ENCODE peak calls at places on chromosome 4, in five cellular contexts. X is fibroblast of lung, H is HCT116, S is thoracic aorta, Z is fibroblast of pulmonary artery. F is an unnamed sample.

GRCh38 chr4:104436542-104436941 is 58.2 kb downstream of the CXXC4 start:
- DNase-seq in X (no peak), Z (no peak), H (no peak), S (no peak), F (no peak)

GRCh38 chr4:107945809-107946208 is 14.5 kb downstream of the CYP2U1 start:
- DNase-seq in H (no peak), X (no peak), S (no peak), Z (no peak), F (no peak)

GRCh38 chr4:94758141-94758699 is 465 bp downstream of the BMPR1B start:
- DNase-seq in H (no peak), Z (no peak), X (no peak), S (no peak), F (no peak)

GRCh38 chr4:61336911-61337310 is 136.8 kb downstream of the ADGRL3 start:
- DNase-seq in Z (no peak), S (no peak), H (no peak), X (no peak), F (no peak)

GRCh38 chr4:138311771-138312535 is 69.8 kb upstream of the SLC7A11 start:
- DNase-seq in Z (peak; percentile 31), X (no peak), H (no peak), S (no peak), F (no peak)

GRCh38 chr4:40514409-40515025 is 115.1 kb downstream of the RBM47 start:
- DNase-seq in Z (no peak), X (no peak), H (no peak), S (no peak), F (peak; percentile 50)

GRCh38 chr4:117134386-117134785 is 49.0 kb upstream of the TRAM1L1 start:
- DNase-seq in X (peak; percentile 82), H (peak; percentile 67), S (no peak), Z (peak; percentile 48), F (peak; percentile 88)

GRCh38 chr4:157265281-157265680 is 44.8 kb downstream of the GRIA2 start:
- DNase-seq in X (peak; percentile 10), H (peak; percentile 16), Z (peak; percentile 7), S (no peak), F (no peak)

GRCh38 chr4:108035691-108036090 is 46.0 kb downstream of the HADH start:
- DNase-seq in H (no peak), X (no peak), Z (no peak), S (no peak), F (no peak)

GRCh38 chr4:16764622-16765021 is 133.8 kb downstream of the LDB2 start:
- DNase-seq in Z (peak; percentile 33), S (no peak), H (no peak), X (no peak), F (no peak)

GRCh38 chr4:176735300-176735699 is 57.4 kb downstream of the VEGFC start:
- DNase-seq in X (peak; percentile 69), S (no peak), Z (peak; percentile 53), H (no peak), F (no peak)

GRCh38 chr4:132809298-132810032 is 339.6 kb upstream of the PCDH10 start:
- DNase-seq in Z (no peak), X (no peak), S (no peak), H (no peak), F (no peak)

GRCh38 chr4:6104541-6105130 is 86.4 kb upstream of the C4orf50 start:
- DNase-seq in H (no peak), Z (no peak), S (no peak), X (no peak), F (no peak)

GRCh38 chr4:79148369-79148768 is 177.5 kb downstream of the NAA11 start:
- DNase-seq in Z (no peak), X (no peak), S (no peak), H (no peak), F (no peak)

GRCh38 chr4:39626261-39626660 is 12.4 kb downstream of the SMIM14 start:
- DNase-seq in Z (no peak), X (no peak), S (no peak), H (no peak), F (no peak)

GRCh38 chr4:156294577-156294976 is 340.9 kb upstream of the CTSO start:
- DNase-seq in X (peak; percentile 79), Z (peak; percentile 93), S (no peak), H (peak; percentile 76), F (peak; percentile 73)

GRCh38 chr4:37675587-37676290 is 10.4 kb downstream of the RELL1 start:
- DNase-seq in X (no peak), S (no peak), H (no peak), Z (no peak), F (peak; percentile 43)

GRCh38 chr4:148716361-148717063 is 274.3 kb upstream of the NR3C2 start:
- DNase-seq in Z (no peak), X (no peak), S (no peak), H (no peak), F (no peak)

GRCh38 chr4:57374866-57375595 is 264.8 kb upstream of the IGFBP7 start:
- DNase-seq in X (no peak), Z (no peak), S (no peak), H (no peak), F (no peak)

GRCh38 chr4:124262211-124263179 is 450.0 kb downstream of the ANKRD50 start:
- DNase-seq in X (peak; percentile 92), H (peak; percentile 79), S (peak; percentile 5), Z (peak; percentile 96), F (peak; percentile 34)

GRCh38 chr4:159017323-159018036 is 85.4 kb upstream of the RAPGEF2 start:
- DNase-seq in X (no peak), S (no peak), H (no peak), Z (no peak), F (no peak)

GRCh38 chr4:92334716-92335350 is 31.1 kb downstream of the GRID2 start:
- DNase-seq in H (no peak), Z (peak; percentile 47), X (peak; percentile 82), S (no peak), F (no peak)

GRCh38 chr4:56757270-56757746 is 64.2 kb downstream of the SPINK2 start:
- DNase-seq in Z (peak; percentile 49), H (no peak), X (peak; percentile 66), S (no peak), F (peak; percentile 34)

GRCh38 chr4:81606796-81607550 is 135.3 kb upstream of the RASGEF1B start:
- DNase-seq in X (peak; percentile 45), S (no peak), Z (peak; percentile 27), H (no peak), F (no peak)

GRCh38 chr4:15239866-15240265 is 188.0 kb upstream of the C1QTNF7 start:
- DNase-seq in S (no peak), H (no peak), Z (peak; percentile 76), X (peak; percentile 40), F (no peak)

GRCh38 chr4:105267280-105267679 is 120.6 kb downstream of the TET2 start:
- DNase-seq in X (no peak), H (no peak), Z (no peak), S (no peak), F (no peak)

GRCh38 chr4:100935090-100935489 is 412.2 kb downstream of the PPP3CA start:
- DNase-seq in S (no peak), H (peak; percentile 38), Z (peak; percentile 13), X (peak; percentile 5), F (no peak)
- TF ChIP-seq CTCF in S (no peak), H (peak; percentile 69), Z (peak; percentile 35), X (no peak), F (peak; percentile 40)

GRCh38 chr4:168607215-168607614 is 110.4 kb downstream of the PALLD start:
- DNase-seq in H (no peak), S (no peak), X (no peak), Z (no peak), F (no peak)

GRCh38 chr4:168600796-168601583 is 104.1 kb downstream of the PALLD start:
- DNase-seq in H (peak; percentile 64), X (peak; percentile 30), Z (no peak), S (no peak), F (no peak)

GRCh38 chr4:168601899-168602298 is 105.0 kb downstream of the PALLD start:
- DNase-seq in X (no peak), S (no peak), Z (no peak), H (no peak), F (no peak)

GRCh38 chr4:168605411-168605810 is 108.6 kb downstream of the PALLD start:
- DNase-seq in Z (peak; percentile 64), H (no peak), S (no peak), X (peak; percentile 66), F (no peak)

GRCh38 chr4:168604496-168605373 is 107.9 kb downstream of the PALLD start:
- DNase-seq in X (peak; percentile 80), H (peak; percentile 68), S (no peak), Z (peak; percentile 95), F (peak; percentile 77)
- H3K4me3 ChIP-seq in X (no peak overlapping the region), H (peak overlapping the region; percentile 21), S (no peak overlapping the region), Z (no peak overlapping the region), F (no peak overlapping the region)

GRCh38 chr4:134531013-134531412 is 329.4 kb upstream of the PABPC4L start:
- DNase-seq in H (no peak), S (no peak), X (no peak), Z (no peak), F (no peak)
- TF ChIP-seq CTCF in H (no peak), S (no peak), X (no peak), Z (no peak), F (no peak)

GRCh38 chr4:165331823-165332222 is 4.4 kb downstream of the MSMO1 start:
- DNase-seq in X (no peak), H (no peak), Z (no peak), S (no peak), F (no peak)

GRCh38 chr4:165330666-165331065 is 3.2 kb downstream of the MSMO1 start:
- DNase-seq in H (no peak), Z (no peak), S (no peak), X (no peak), F (no peak)

GRCh38 chr4:165332502-165332901 is 5.0 kb downstream of the MSMO1 start:
- DNase-seq in Z (no peak), S (no peak), H (no peak), X (no peak), F (no peak)

GRCh38 chr4:165330071-165330470 is 2.6 kb downstream of the MSMO1 start:
- DNase-seq in H (no peak), S (no peak), X (no peak), Z (no peak), F (no peak)

GRCh38 chr4:165331316-165331715 is 3.8 kb downstream of the MSMO1 start:
- DNase-seq in X (no peak), S (no peak), Z (no peak), H (no peak), F (no peak)
- H3K4me3 ChIP-seq in X (peak overlapping the region; percentile 86), S (no peak overlapping the region), Z (peak overlapping the region; percentile 85), H (no peak overlapping the region), F (peak overlapping the region; percentile 23)

DNA sequence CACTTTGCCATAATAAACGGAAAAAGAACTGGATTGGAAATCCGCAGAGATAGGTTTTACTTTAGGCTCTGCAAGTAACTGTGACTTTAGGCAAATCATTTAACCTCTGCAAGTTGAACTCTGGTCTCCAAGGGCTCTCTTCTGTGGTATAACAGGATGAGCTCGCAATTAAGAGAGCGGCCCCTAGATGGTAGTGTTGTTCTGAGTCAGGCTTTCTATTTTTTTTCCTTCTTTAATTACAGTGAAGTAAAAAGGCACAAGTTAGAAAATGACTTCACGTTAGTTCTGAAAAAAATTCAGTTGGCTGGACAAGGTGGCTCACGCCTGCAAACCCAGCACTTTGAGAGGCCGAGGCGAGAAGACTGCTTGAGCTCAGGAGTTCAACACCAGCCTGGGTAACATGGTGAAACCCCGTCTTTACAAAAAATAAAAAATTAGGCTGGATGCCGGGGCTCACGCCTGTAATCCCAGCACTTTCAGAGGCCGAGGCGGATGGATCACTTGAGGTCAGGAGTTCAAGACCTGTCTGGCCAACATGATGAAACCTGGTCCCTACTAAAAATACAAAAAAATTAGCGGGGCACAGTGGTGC is 18.0 kb downstream of the RPS3A start:
- DNase-seq in H (peak; percentile 37), S (peak; percentile 13), X (peak; percentile 80), Z (peak; percentile 79), F (peak; percentile 29)
- TF ChIP-seq CTCF in H (peak; percentile 82), S (peak; percentile 63), X (peak; percentile 79), Z (peak; percentile 76), F (peak; percentile 75)

GRCh38 chr4:2537011-2537830 is 774 bp downstream of the FAM193A start:
- DNase-seq in S (no peak), X (peak; percentile 35), H (no peak), Z (peak; percentile 23), F (no peak)
- H3K4me3 ChIP-seq in S (peak overlapping the region; percentile 97), X (peak overlapping the region; percentile 72), H (peak overlapping the region; percentile 73), Z (peak overlapping the region; percentile 62), F (peak overlapping the region; percentile 70)